ENCODE peak calls at places on chromosomes 7 and 10, in six cellular contexts. One of them, this sample, is unnamed.

GRCh38 chr7:151014950-151015349 is 9.3 kb downstream of the ATG9B start:
- DNase-seq in neuronal stem cell: no peak
- DNase-seq in H9: no peak
- DNase-seq in IMR-90: no peak
- DNase-seq in H1: no peak
- DNase-seq in trophoblast cell: no peak
- DNase-seq in this sample: no peak

GRCh38 chr7:2541291-2542010 is 13.9 kb downstream of the BRAT1 start:
- DNase-seq in neuronal stem cell: no peak
- DNase-seq in H9: no peak
- DNase-seq in IMR-90: no peak
- DNase-seq in H1: no peak
- DNase-seq in trophoblast cell: no peak
- DNase-seq in this sample: no peak

GRCh38 chr10:26296351-26296750 is 79.8 kb downstream of the GAD2 start:
- DNase-seq in neuronal stem cell: no peak
- DNase-seq in H9: no peak
- DNase-seq in IMR-90: no peak
- DNase-seq in H1: no peak
- DNase-seq in trophoblast cell: peak; percentile 92
- DNase-seq in this sample: no peak

GRCh38 chr10:49163741-49164140 is 24.4 kb downstream of the TMEM273 start:
- DNase-seq in neuronal stem cell: no peak
- DNase-seq in H9: no peak
- DNase-seq in IMR-90: peak; percentile 96
- DNase-seq in H1: no peak
- DNase-seq in trophoblast cell: peak; percentile 75
- DNase-seq in this sample: peak; percentile 52

GRCh38 chr10:1102392-1102791 is 46.2 kb downstream of the WDR37 start:
- DNase-seq in neuronal stem cell: no peak
- DNase-seq in H9: no peak
- DNase-seq in IMR-90: peak; percentile 24
- DNase-seq in H1: no peak
- DNase-seq in trophoblast cell: no peak
- DNase-seq in this sample: no peak

GRCh38 chr10:78798976-78799730 is 269.6 kb upstream of the ZMIZ1 start:
- DNase-seq in neuronal stem cell: no peak
- DNase-seq in H9: no peak
- DNase-seq in IMR-90: no peak
- DNase-seq in H1: no peak
- DNase-seq in trophoblast cell: no peak
- DNase-seq in this sample: no peak

GRCh38 chr7:19508821-19509220 is 200.0 kb downstream of the POLR1F start:
- DNase-seq in neuronal stem cell: no peak
- DNase-seq in H9: no peak
- DNase-seq in IMR-90: no peak
- DNase-seq in H1: no peak
- DNase-seq in trophoblast cell: no peak
- DNase-seq in this sample: peak; percentile 24

GRCh38 chr7:96441551-96442104 is 119.7 kb upstream of the SLC25A13 start:
- DNase-seq in neuronal stem cell: no peak
- DNase-seq in H9: no peak
- DNase-seq in IMR-90: no peak
- DNase-seq in H1: no peak
- DNase-seq in trophoblast cell: no peak
- DNase-seq in this sample: no peak

GRCh38 chr10:123389520-123389919 is 235.3 kb downstream of the BUB3 start:
- DNase-seq in neuronal stem cell: no peak
- DNase-seq in H9: no peak
- DNase-seq in IMR-90: no peak
- DNase-seq in H1: no peak
- DNase-seq in trophoblast cell: no peak
- DNase-seq in this sample: no peak

GRCh38 chr7:109639561-109639960 is 1069.9 kb downstream of the DNAJB9 start:
- DNase-seq in neuronal stem cell: no peak
- DNase-seq in H9: no peak
- DNase-seq in IMR-90: no peak
- DNase-seq in H1: no peak
- DNase-seq in trophoblast cell: no peak
- DNase-seq in this sample: no peak
- H3K18ac ChIP-seq in neuronal stem cell: no peak overlapping the region
- H3K18ac ChIP-seq in H9: no peak overlapping the region
- H3K18ac ChIP-seq in IMR-90: no peak overlapping the region
- H3K18ac ChIP-seq in H1: no peak overlapping the region
- H3K18ac ChIP-seq in trophoblast cell: no peak overlapping the region
- H3K18ac ChIP-seq in this sample: no peak overlapping the region

GRCh38 chr10:84267503-84268126 is 22.8 kb downstream of the RGR start:
- DNase-seq in neuronal stem cell: peak; percentile 29
- DNase-seq in H9: peak; percentile 78
- DNase-seq in IMR-90: peak; percentile 67
- DNase-seq in H1: peak; percentile 53
- DNase-seq in trophoblast cell: peak; percentile 56
- DNase-seq in this sample: peak; percentile 44
- H2AFZ ChIP-seq in neuronal stem cell: peak overlapping the region; percentile 34
- H2AFZ ChIP-seq in H9: no peak overlapping the region
- H2AFZ ChIP-seq in IMR-90: peak overlapping the region; percentile 53
- H2AFZ ChIP-seq in H1: peak overlapping the region; percentile 70
- H2AFZ ChIP-seq in trophoblast cell: no peak overlapping the region
- H2AFZ ChIP-seq in this sample: no peak overlapping the region

GRCh38 chr10:89351402-89352038 is 23.7 kb downstream of the IFIT3 start:
- DNase-seq in neuronal stem cell: no peak
- DNase-seq in H9: no peak
- DNase-seq in IMR-90: peak; percentile 44
- DNase-seq in H1: no peak
- DNase-seq in trophoblast cell: no peak
- DNase-seq in this sample: peak; percentile 68
- H3K18ac ChIP-seq in neuronal stem cell: no peak overlapping the region
- H3K18ac ChIP-seq in H9: no peak overlapping the region
- H3K18ac ChIP-seq in IMR-90: peak overlapping the region; percentile 84
- H3K18ac ChIP-seq in H1: no peak overlapping the region
- H3K18ac ChIP-seq in trophoblast cell: no peak overlapping the region
- H3K18ac ChIP-seq in this sample: no peak overlapping the region

GRCh38 chr7:28940741-28941385 is 17.3 kb downstream of the TRIL start:
- DNase-seq in neuronal stem cell: no peak
- DNase-seq in H9: no peak
- DNase-seq in IMR-90: no peak
- DNase-seq in H1: no peak
- DNase-seq in trophoblast cell: peak; percentile 95
- DNase-seq in this sample: no peak
- H2AFZ ChIP-seq in neuronal stem cell: peak overlapping the region; percentile 1
- H2AFZ ChIP-seq in H9: no peak overlapping the region
- H2AFZ ChIP-seq in IMR-90: no peak overlapping the region
- H2AFZ ChIP-seq in H1: peak overlapping the region; percentile 11
- H2AFZ ChIP-seq in trophoblast cell: no peak overlapping the region
- H2AFZ ChIP-seq in this sample: no peak overlapping the region

GRCh38 chr10:8049151-8049873 is 5.2 kb upstream of the GATA3 start:
- DNase-seq in neuronal stem cell: peak; percentile 32
- DNase-seq in H9: no peak
- DNase-seq in IMR-90: no peak
- DNase-seq in H1: no peak
- DNase-seq in trophoblast cell: peak; percentile 53
- DNase-seq in this sample: no peak

GRCh38 chr10:8050561-8051108 is 3.9 kb upstream of the GATA3 start:
- DNase-seq in neuronal stem cell: peak; percentile 67
- DNase-seq in H9: no peak
- DNase-seq in IMR-90: peak; percentile 18
- DNase-seq in H1: no peak
- DNase-seq in trophoblast cell: peak; percentile 82
- DNase-seq in this sample: peak; percentile 46

GRCh38 chr10:8049874-8050560 is 4.5 kb upstream of the GATA3 start:
- DNase-seq in neuronal stem cell: peak; percentile 58
- DNase-seq in H9: peak; percentile 72
- DNase-seq in IMR-90: no peak
- DNase-seq in H1: no peak
- DNase-seq in trophoblast cell: peak; percentile 42
- DNase-seq in this sample: no peak

GRCh38 chr10:8047452-8048280 is 6.8 kb upstream of the GATA3 start:
- DNase-seq in neuronal stem cell: peak; percentile 52
- DNase-seq in H9: no peak
- DNase-seq in IMR-90: no peak
- DNase-seq in H1: no peak
- DNase-seq in trophoblast cell: no peak
- DNase-seq in this sample: no peak

GRCh38 chr10:8048281-8049008 is 6.0 kb upstream of the GATA3 start:
- DNase-seq in neuronal stem cell: no peak
- DNase-seq in H9: no peak
- DNase-seq in IMR-90: no peak
- DNase-seq in H1: no peak
- DNase-seq in trophoblast cell: no peak
- DNase-seq in this sample: no peak
- H3K18ac ChIP-seq in neuronal stem cell: peak overlapping the region; percentile 48
- H3K18ac ChIP-seq in H9: no peak overlapping the region
- H3K18ac ChIP-seq in IMR-90: no peak overlapping the region
- H3K18ac ChIP-seq in H1: peak overlapping the region; percentile 19
- H3K18ac ChIP-seq in trophoblast cell: peak overlapping the region; percentile 42
- H3K18ac ChIP-seq in this sample: no peak overlapping the region

GRCh38 chr7:129499915-129500463 is 2.3 kb upstream of the SMKR1 start:
- DNase-seq in neuronal stem cell: no peak
- DNase-seq in H9: no peak
- DNase-seq in IMR-90: no peak
- DNase-seq in H1: no peak
- DNase-seq in trophoblast cell: no peak
- DNase-seq in this sample: peak; percentile 8
- H2AFZ ChIP-seq in neuronal stem cell: no peak overlapping the region
- H2AFZ ChIP-seq in H9: no peak overlapping the region
- H2AFZ ChIP-seq in IMR-90: no peak overlapping the region
- H2AFZ ChIP-seq in H1: no peak overlapping the region
- H2AFZ ChIP-seq in trophoblast cell: no peak overlapping the region
- H2AFZ ChIP-seq in this sample: no peak overlapping the region

DNA sequence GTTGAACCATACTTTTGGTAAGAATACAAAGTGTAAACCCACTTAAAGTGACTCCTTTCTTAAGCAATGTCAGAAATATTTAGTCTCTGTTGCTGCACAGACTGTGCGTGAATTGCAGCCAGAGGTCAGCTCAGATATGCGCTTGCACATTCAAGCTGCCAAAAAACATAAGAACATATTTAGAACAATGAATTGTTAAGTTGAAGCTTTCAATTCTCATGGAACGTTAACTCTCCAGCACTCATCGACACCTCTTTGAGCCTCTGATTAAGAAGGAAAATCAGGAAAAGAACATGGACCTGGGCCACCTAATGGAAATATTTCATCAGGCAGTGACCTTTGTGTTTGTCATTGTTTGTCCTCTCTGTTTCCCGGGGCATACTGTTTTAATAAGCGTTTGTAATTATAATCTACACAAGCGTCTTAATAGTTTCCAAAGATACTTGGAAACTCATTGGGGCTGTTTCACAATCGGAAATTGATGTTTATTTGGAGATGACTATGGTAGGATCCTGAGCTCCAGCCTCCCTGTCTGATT is 193.0 kb upstream of the CELF2 start:
- DNase-seq in neuronal stem cell: no peak
- DNase-seq in H9: no peak
- DNase-seq in IMR-90: peak; percentile 93
- DNase-seq in H1: no peak
- DNase-seq in trophoblast cell: no peak
- DNase-seq in this sample: peak; percentile 58
- H3K18ac ChIP-seq in neuronal stem cell: no peak overlapping the region
- H3K18ac ChIP-seq in H9: no peak overlapping the region
- H3K18ac ChIP-seq in IMR-90: peak overlapping the region; percentile 96
- H3K18ac ChIP-seq in H1: no peak overlapping the region
- H3K18ac ChIP-seq in trophoblast cell: no peak overlapping the region
- H3K18ac ChIP-seq in this sample: no peak overlapping the region

This sample was measured in mesenchymal stem cell.